ENCODE peak calls at places on chromosomes 7 and 10, in five cellular contexts. One of them, this sample, is unnamed. For H3K36me3, the result is how much of the 10 kb centered on the place peaks cover.

GRCh38 chr7:149261321-149261828 is 621 bp upstream of the ZNF783 start:
- DNase-seq in ovary: no peak
- DNase-seq in SK-N-SH: peak
- DNase-seq in Peyer's patch: no peak
- DNase-seq in uterus: no peak
- DNase-seq in this sample: peak

GRCh38 chr10:96365571-96365970 is 6.8 kb upstream of the OPALIN start:
- DNase-seq in ovary: no peak
- DNase-seq in Peyer's patch: no peak
- DNase-seq in SK-N-SH: no peak
- DNase-seq in uterus: no peak
- DNase-seq in this sample: no peak

GRCh38 chr10:14074062-14074884 is 256.5 kb downstream of the FRMD4A start:
- DNase-seq in Peyer's patch: peak
- DNase-seq in uterus: peak
- DNase-seq in ovary: peak
- DNase-seq in SK-N-SH: peak
- DNase-seq in this sample: peak

GRCh38 chr10:119246862-119247549 is 39.6 kb downstream of the GRK5 start:
- DNase-seq in ovary: no peak
- DNase-seq in uterus: peak
- DNase-seq in SK-N-SH: no peak
- DNase-seq in Peyer's patch: no peak
- DNase-seq in this sample: peak

GRCh38 chr10:59465089-59465488 is 102.7 kb upstream of the FAM13C start:
- DNase-seq in SK-N-SH: no peak
- DNase-seq in ovary: no peak
- DNase-seq in uterus: no peak
- DNase-seq in Peyer's patch: no peak
- DNase-seq in this sample: peak

GRCh38 chr7:2008101-2008935 is 224.4 kb downstream of the MAD1L1 start:
- DNase-seq in uterus: no peak
- DNase-seq in SK-N-SH: no peak
- DNase-seq in ovary: peak
- DNase-seq in Peyer's patch: peak
- DNase-seq in this sample: no peak

GRCh38 chr10:69842932-69843331 is 41.2 kb downstream of the COL13A1 start:
- DNase-seq in ovary: no peak
- DNase-seq in SK-N-SH: no peak
- DNase-seq in uterus: no peak
- DNase-seq in Peyer's patch: no peak
- DNase-seq in this sample: no peak

GRCh38 chr10:89357955-89358354 is 19.9 kb upstream of the IFIT1B start:
- DNase-seq in SK-N-SH: peak
- DNase-seq in uterus: no peak
- DNase-seq in Peyer's patch: no peak
- DNase-seq in ovary: no peak
- DNase-seq in this sample: no peak

GRCh38 chr7:96899108-96899507 is 106.2 kb upstream of the DLX6 start:
- DNase-seq in ovary: no peak
- DNase-seq in uterus: no peak
- DNase-seq in Peyer's patch: no peak
- DNase-seq in SK-N-SH: no peak
- DNase-seq in this sample: peak

GRCh38 chr7:4159761-4160554 is 522.1 kb upstream of the FOXK1 start:
- DNase-seq in Peyer's patch: no peak
- DNase-seq in SK-N-SH: no peak
- DNase-seq in ovary: no peak
- DNase-seq in uterus: no peak
- DNase-seq in this sample: peak

GRCh38 chr10:104657458-104657857 is 16.4 kb downstream of the SORCS3 start:
- DNase-seq in SK-N-SH: no peak
- DNase-seq in Peyer's patch: no peak
- DNase-seq in uterus: no peak
- DNase-seq in ovary: no peak
- DNase-seq in this sample: no peak

GRCh38 chr10:15197276-15197675 is 28.8 kb upstream of the NMT2 start:
- DNase-seq in SK-N-SH: no peak
- DNase-seq in Peyer's patch: no peak
- DNase-seq in ovary: no peak
- DNase-seq in uterus: no peak
- DNase-seq in this sample: no peak

GRCh38 chr10:95655571-95656290 is 780 bp downstream of the ALDH18A1 start:
- DNase-seq in ovary: no peak
- DNase-seq in Peyer's patch: no peak
- DNase-seq in uterus: no peak
- DNase-seq in SK-N-SH: peak
- DNase-seq in this sample: peak

DNA sequence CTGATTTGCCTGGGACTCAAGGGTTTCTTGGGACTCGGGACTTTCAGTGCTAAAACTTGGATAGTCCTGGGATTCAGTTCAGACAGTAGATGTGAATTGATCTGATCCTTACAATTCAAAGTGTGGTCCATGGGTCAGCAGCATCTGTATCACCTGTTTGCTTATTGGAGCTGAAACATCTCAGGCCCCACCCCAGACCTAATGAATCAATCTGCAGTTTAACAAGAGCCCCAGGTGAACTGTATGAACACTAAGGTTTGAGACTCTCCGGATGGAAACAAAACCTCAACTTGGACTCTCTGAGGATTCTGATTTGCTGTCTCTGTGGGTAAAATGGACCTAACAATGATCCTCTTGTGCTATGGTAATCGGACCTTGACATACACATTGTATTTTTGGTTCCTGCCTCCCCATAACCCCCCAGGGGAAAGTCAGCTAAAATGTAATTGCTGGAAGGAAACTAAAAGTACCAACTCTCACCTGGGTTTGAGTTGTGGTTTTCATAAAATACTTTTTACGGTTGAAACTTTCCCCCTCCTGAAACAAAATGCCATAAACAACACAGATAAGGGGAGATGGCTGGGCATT is 11.7 kb downstream of the CYP26A1 start:
- DNase-seq in uterus: no peak
- DNase-seq in SK-N-SH: no peak
- DNase-seq in ovary: no peak
- DNase-seq in Peyer's patch: no peak
- DNase-seq in this sample: no peak
- H3K4me3 ChIP-seq in uterus: no peak
- H3K4me3 ChIP-seq in SK-N-SH: no peak
- H3K4me3 ChIP-seq in ovary: no peak
- H3K4me3 ChIP-seq in Peyer's patch: no peak
- H3K4me3 ChIP-seq in this sample: no peak

GRCh38 chr7:23353172-23353571 is 54.0 kb downstream of the MALSU1 start:
- DNase-seq in ovary: no peak
- DNase-seq in Peyer's patch: no peak
- DNase-seq in SK-N-SH: no peak
- DNase-seq in uterus: no peak
- DNase-seq in this sample: no peak

GRCh38 chr7:23356726-23357125 is 57.6 kb downstream of the MALSU1 start:
- DNase-seq in uterus: no peak
- DNase-seq in SK-N-SH: no peak
- DNase-seq in ovary: no peak
- DNase-seq in Peyer's patch: no peak
- DNase-seq in this sample: no peak

GRCh38 chr7:23356168-23356567 is 57.0 kb downstream of the MALSU1 start:
- DNase-seq in uterus: no peak
- DNase-seq in SK-N-SH: no peak
- DNase-seq in Peyer's patch: no peak
- DNase-seq in ovary: no peak
- DNase-seq in this sample: no peak

GRCh38 chr7:23358152-23358674 is 59.1 kb downstream of the MALSU1 start:
- DNase-seq in ovary: no peak
- DNase-seq in uterus: no peak
- DNase-seq in Peyer's patch: no peak
- DNase-seq in SK-N-SH: no peak
- DNase-seq in this sample: no peak

DNA sequence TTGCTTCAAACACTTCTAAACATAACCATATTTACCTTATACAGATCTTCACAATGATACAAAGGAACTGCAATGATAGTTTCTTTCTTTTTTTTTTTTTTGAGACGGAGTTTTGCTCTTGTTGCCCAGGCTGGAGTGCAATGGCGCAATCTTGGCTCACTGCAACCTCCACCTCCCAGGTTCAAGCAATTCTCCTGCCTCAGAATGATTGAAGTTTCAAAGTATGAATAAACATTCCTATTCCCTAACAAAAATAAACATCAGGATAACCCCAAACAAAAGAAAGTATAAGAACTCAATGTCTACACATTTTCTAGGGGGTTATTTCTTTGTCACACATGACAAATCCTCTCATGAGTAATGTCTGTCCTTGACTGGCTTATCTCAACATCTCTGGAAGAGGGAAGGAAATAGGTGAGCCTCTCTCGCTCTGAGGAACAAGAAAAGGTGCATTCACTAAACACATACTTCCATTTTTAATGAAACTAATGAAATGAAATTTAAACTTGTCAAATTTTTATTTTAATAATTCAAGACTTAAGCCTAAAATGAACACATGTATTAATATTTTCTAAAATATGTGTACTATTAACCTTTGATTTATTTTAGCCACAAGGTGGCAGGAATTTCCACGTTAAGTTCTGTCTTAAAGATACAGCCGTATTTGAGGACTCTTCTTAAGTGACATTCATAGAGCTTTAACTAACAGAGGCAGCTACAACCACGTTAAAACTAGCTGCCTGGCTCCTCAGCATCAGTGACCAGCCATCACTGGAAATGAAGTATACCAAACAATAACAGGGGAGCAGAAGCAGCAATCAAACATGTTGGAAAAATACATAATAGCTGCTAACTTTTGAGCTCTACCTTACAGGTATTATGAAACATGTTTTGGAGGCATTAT is 58.3 kb downstream of the MALSU1 start:
- DNase-seq in Peyer's patch: no peak
- DNase-seq in SK-N-SH: no peak
- DNase-seq in uterus: no peak
- DNase-seq in ovary: no peak
- DNase-seq in this sample: peak
- TF ChIP-seq CTCF in Peyer's patch: peak
- TF ChIP-seq CTCF in SK-N-SH: peak
- TF ChIP-seq CTCF in uterus: no peak
- TF ChIP-seq CTCF in ovary: no peak
- TF ChIP-seq CTCF in this sample: peak

GRCh38 chr10:97479939-97480338 is 18.3 kb downstream of the MMS19 start:
- DNase-seq in SK-N-SH: no peak
- DNase-seq in ovary: no peak
- DNase-seq in Peyer's patch: no peak
- DNase-seq in uterus: no peak
- DNase-seq in this sample: peak
- H3K36me3 ChIP-seq in SK-N-SH: half or more
- H3K36me3 ChIP-seq in ovary: under half
- H3K36me3 ChIP-seq in Peyer's patch: half or more
- H3K36me3 ChIP-seq in uterus: under half
- H3K36me3 ChIP-seq in this sample: under half

GRCh38 chr7:121023683-121024507 is 35.4 kb downstream of the CPED1 start:
- DNase-seq in Peyer's patch: no peak
- DNase-seq in SK-N-SH: no peak
- DNase-seq in uterus: no peak
- DNase-seq in ovary: no peak
- DNase-seq in this sample: no peak
- H3K4me3 ChIP-seq in Peyer's patch: no peak
- H3K4me3 ChIP-seq in SK-N-SH: no peak
- H3K4me3 ChIP-seq in uterus: no peak
- H3K4me3 ChIP-seq in ovary: no peak
- H3K4me3 ChIP-seq in this sample: no peak

GRCh38 chr10:68560201-68560915 is at the start of gene TET1:
- DNase-seq in Peyer's patch: peak
- DNase-seq in SK-N-SH: peak
- DNase-seq in uterus: peak
- DNase-seq in ovary: peak
- DNase-seq in this sample: no peak
- TF ChIP-seq CTCF in Peyer's patch: no peak
- TF ChIP-seq CTCF in SK-N-SH: no peak
- TF ChIP-seq CTCF in uterus: no peak
- TF ChIP-seq CTCF in ovary: no peak
- TF ChIP-seq CTCF in this sample: no peak

DNA sequence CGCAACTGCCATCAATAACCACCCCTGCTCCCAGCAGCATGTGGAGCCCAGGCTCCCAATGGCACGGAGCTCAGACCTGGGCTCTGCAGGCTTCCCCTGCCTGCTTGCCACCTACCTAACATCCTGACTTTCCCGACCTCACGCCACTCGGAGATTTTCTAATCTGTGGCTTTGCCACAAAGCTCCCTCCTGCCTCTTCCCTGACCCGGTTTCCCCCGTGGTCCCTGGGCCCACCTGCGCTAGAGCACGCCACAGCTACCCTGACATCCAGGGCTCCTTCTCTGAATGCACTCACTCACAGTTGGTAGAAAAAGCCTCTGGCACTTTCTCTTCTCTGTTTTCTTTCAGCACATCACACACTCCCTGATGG is 20.0 kb downstream of the PITRM1 start:
- DNase-seq in Peyer's patch: no peak
- DNase-seq in ovary: no peak
- DNase-seq in uterus: no peak
- DNase-seq in SK-N-SH: no peak
- DNase-seq in this sample: no peak
- H3K36me3 ChIP-seq in Peyer's patch: half or more
- H3K36me3 ChIP-seq in ovary: under half
- H3K36me3 ChIP-seq in uterus: under half
- H3K36me3 ChIP-seq in SK-N-SH: half or more
- H3K36me3 ChIP-seq in this sample: under half